ENCODE peak calls at places on chromosomes 1 and 21, in nine cellular contexts. R, O, F, D, Q, L, B, I and Z are unnamed samples.

GRCh38 chr21:27681841-27682240 is 715.0 kb upstream of the ADAMTS5 start:
- DNase-seq in B (peak; percentile 32), I (no peak), F (no peak), R (peak; percentile 22), D (no peak), L (peak; percentile 18), O (no peak), Q (no peak), Z (no peak)

GRCh38 chr1:244435562-244436205 is 16.0 kb downstream of the ADSS2 start:
- DNase-seq in O (no peak), R (peak; percentile 35), D (no peak), Q (no peak), I (no peak), F (no peak), B (peak; percentile 77), L (peak; percentile 60), Z (no peak)

GRCh38 chr1:181680871-181681270 is 197.6 kb downstream of the CACNA1E start:
- DNase-seq in O (no peak), B (no peak), D (no peak), L (no peak), F (no peak), Q (no peak), R (no peak), I (no peak), Z (no peak)

GRCh38 chr1:165616987-165617546 is 14.0 kb upstream of the MGST3 start:
- DNase-seq in F (no peak), R (no peak), I (no peak), B (no peak), L (no peak), O (no peak), D (no peak), Q (no peak), Z (no peak)

GRCh38 chr21:39060485-39061099 is 122.7 kb downstream of the PSMG1 start:
- DNase-seq in I (no peak), B (no peak), R (no peak), O (no peak), F (no peak), L (no peak), Q (no peak), D (no peak), Z (no peak)

GRCh38 chr1:226956942-226957713 is 17.0 kb downstream of the COQ8A start:
- DNase-seq in I (no peak), F (no peak), O (no peak), L (no peak), D (no peak), R (no peak), Q (no peak), B (no peak), Z (no peak)

GRCh38 chr1:205597691-205598314 is 34.0 kb downstream of the ELK4 start:
- DNase-seq in F (no peak), L (peak; percentile 51), I (no peak), O (no peak), D (no peak), B (no peak), R (no peak), Q (no peak), Z (no peak)

GRCh38 chr1:44628962-44629756 is 45.1 kb downstream of the TMEM53 start:
- DNase-seq in R (peak; percentile 77), L (peak; percentile 99), Q (no peak), F (no peak), O (no peak), D (no peak), B (peak; percentile 98), I (no peak), Z (no peak)

GRCh38 chr1:24472527-24473251 is 29.9 kb upstream of the RCAN3 start:
- DNase-seq in F (no peak), B (no peak), D (no peak), O (no peak), L (no peak), R (no peak), I (no peak), Q (peak; percentile 70), Z (no peak)

GRCh38 chr1:23798662-23799142 is 1.9 kb downstream of the GALE start:
- DNase-seq in R (no peak), O (no peak), Q (no peak), I (no peak), L (no peak), D (no peak), B (no peak), F (no peak), Z (no peak)

GRCh38 chr1:85616011-85616705 is 35.6 kb downstream of the CCN1 start:
- DNase-seq in L (no peak), R (no peak), F (no peak), O (no peak), I (peak; percentile 66), Q (no peak), D (no peak), B (no peak), Z (no peak)

GRCh38 chr1:181352695-181353094 is 130.6 kb upstream of the CACNA1E start:
- DNase-seq in R (no peak), O (no peak), D (no peak), B (no peak), F (no peak), L (no peak), Q (no peak), I (no peak), Z (no peak)

GRCh38 chr1:151048645-151049032 is 1.1 kb downstream of the C1orf56 start:
- DNase-seq in I (no peak), R (no peak), L (no peak), Q (no peak), F (no peak), O (no peak), D (no peak), B (no peak), Z (no peak)

GRCh38 chr1:211735208-211736170 is 60.1 kb upstream of the NEK2 start:
- DNase-seq in O (peak; percentile 28), D (no peak), Q (peak; percentile 91), L (peak; percentile 88), F (no peak), R (peak; percentile 86), I (peak; percentile 92), B (peak; percentile 100), Z (no peak)

GRCh38 chr1:22500058-22500457 is 48.4 kb downstream of the ZBTB40 start:
- DNase-seq in I (no peak), F (no peak), B (peak; percentile 77), R (no peak), Q (no peak), L (no peak), O (no peak), D (no peak), Z (no peak)

GRCh38 chr1:65911679-65912078 is 119.0 kb downstream of the PDE4B start:
- DNase-seq in O (no peak), B (no peak), R (no peak), Q (no peak), I (no peak), F (no peak), D (no peak), L (no peak), Z (no peak)

GRCh38 chr1:88371396-88371795 is 312.7 kb upstream of the PKN2 start:
- DNase-seq in B (peak; percentile 20), D (no peak), Q (no peak), O (no peak), F (no peak), R (no peak), L (no peak), I (no peak), Z (no peak)

GRCh38 chr1:192516776-192517297 is 58.7 kb upstream of the RGS1 start:
- DNase-seq in B (peak; percentile 89), R (no peak), Q (no peak), F (peak; percentile 68), I (no peak), O (peak; percentile 56), L (no peak), D (peak; percentile 44), Z (peak; percentile 57)

GRCh38 chr1:179175011-179175934 is 54.2 kb downstream of the ABL2 start:
- DNase-seq in D (no peak), F (no peak), B (peak; percentile 78), I (peak; percentile 13), L (peak; percentile 66), R (peak; percentile 69), Q (peak; percentile 76), O (no peak), Z (no peak)

GRCh38 chr1:85321237-85321964 is 45.0 kb upstream of the BCL10 start:
- DNase-seq in F (peak; percentile 36), Q (no peak), B (peak; percentile 97), O (no peak), L (peak; percentile 91), I (no peak), D (no peak), R (no peak), Z (no peak)

GRCh38 chr1:228044961-228045360 is 37.5 kb upstream of the ARF1 start:
- DNase-seq in R (no peak), O (no peak), Q (no peak), F (no peak), L (no peak), B (no peak), I (peak; percentile 73), D (no peak), Z (no peak)

GRCh38 chr1:99590578-99591209 is 55.2 kb upstream of the PALMD start:
- DNase-seq in R (peak; percentile 35), F (no peak), I (no peak), D (no peak), Q (no peak), O (no peak), L (peak; percentile 94), B (peak; percentile 98), Z (no peak)

GRCh38 chr1:8563944-8564537 is 246.1 kb downstream of the SLC45A1 start:
- DNase-seq in F (no peak), L (no peak), B (no peak), I (no peak), R (no peak), O (no peak), Q (no peak), D (no peak), Z (no peak)

GRCh38 chr1:1956586-1957532 is 37.8 kb upstream of the TMEM52 start:
- DNase-seq in L (no peak), I (no peak), R (no peak), O (no peak), D (no peak), F (no peak), B (no peak), Q (no peak), Z (no peak)

GRCh38 chr1:225767591-225768540 is 9.8 kb upstream of the SRP9 start:
- DNase-seq in F (peak; percentile 11), B (peak; percentile 83), D (no peak), R (peak; percentile 70), O (no peak), L (peak; percentile 81), Q (peak; percentile 59), I (peak; percentile 70), Z (no peak)

GRCh38 chr1:207923561-207923960 is 12.6 kb upstream of the CD34 start:
- DNase-seq in L (no peak), R (no peak), Q (no peak), D (no peak), B (no peak), F (no peak), O (no peak), I (no peak), Z (no peak)

GRCh38 chr1:10705953-10706352 is 90.5 kb downstream of the CASZ1 start:
- DNase-seq in B (no peak), F (no peak), R (no peak), O (no peak), D (no peak), I (no peak), Q (no peak), L (no peak), Z (no peak)

GRCh38 chr1:22932803-22933470 is 39.7 kb downstream of the LACTBL1 start:
- DNase-seq in Q (no peak), I (no peak), L (no peak), O (no peak), B (no peak), F (no peak), R (peak; percentile 2), D (no peak), Z (no peak)

GRCh38 chr1:162028726-162029125 is 5.1 kb upstream of the OLFML2B start:
- DNase-seq in L (no peak), D (no peak), R (no peak), I (no peak), F (no peak), B (no peak), O (no peak), Q (no peak), Z (no peak)

GRCh38 chr1:19559641-19560040 is 74.3 kb upstream of the CAPZB start:
- DNase-seq in L (peak; percentile 81), F (no peak), B (peak; percentile 88), O (no peak), D (no peak), I (no peak), R (peak; percentile 77), Q (no peak), Z (no peak)

GRCh38 chr1:183306317-183307042 is 111.7 kb downstream of the NMNAT2 start:
- DNase-seq in F (no peak), O (peak; percentile 36), R (no peak), L (no peak), D (no peak), B (no peak), Q (no peak), I (no peak), Z (no peak)